ENCODE peak calls at places on chromosomes 6 and 20, in six cellular contexts. V is prostate gland, A is HCT116, K is A549, Q is HepG2, T is GM12878. C is an unnamed sample.

GRCh38 chr6:95489185-95489863 is 88.0 kb upstream of the MANEA start:
- DNase-seq in A (no peak), V (no peak), T (no peak), K (no peak), Q (no peak), C (no peak)

GRCh38 chr6:149636116-149636515 is 12.4 kb downstream of the KATNA1 start:
- DNase-seq in T (no peak), A (peak), V (no peak), Q (no peak), K (no peak), C (no peak)

GRCh38 chr6:125906158-125906998 is 50.2 kb upstream of the HINT3 start:
- DNase-seq in K (peak), Q (peak), V (no peak), A (peak), T (no peak), C (no peak)

GRCh38 chr6:21804941-21805610 is 211.5 kb downstream of the SOX4 start:
- DNase-seq in T (no peak), A (no peak), K (no peak), V (no peak), Q (no peak), C (no peak)

GRCh38 chr6:84457276-84457675 is 229.8 kb upstream of the CEP162 start:
- DNase-seq in A (no peak), T (no peak), Q (no peak), K (no peak), V (no peak), C (no peak)

GRCh38 chr6:144295981-144296767 is 11.0 kb downstream of the UTRN start:
- DNase-seq in V (no peak), K (no peak), A (no peak), T (no peak), Q (no peak), C (peak)

GRCh38 chr20:43537921-43538854 is 20.6 kb upstream of the SGK2 start:
- DNase-seq in Q (peak), V (peak), K (peak), A (peak), T (no peak), C (no peak)

GRCh38 chr6:135159531-135159930 is 21.6 kb upstream of the MYB start:
- DNase-seq in T (no peak), V (no peak), Q (no peak), A (no peak), K (no peak), C (no peak)

GRCh38 chr6:56235245-56235644 is 12.1 kb downstream of the COL21A1 start:
- DNase-seq in A (no peak), T (no peak), K (no peak), Q (no peak), V (no peak), C (no peak)

GRCh38 chr6:28258877-28259777 is at the start of gene NKAPL:
- DNase-seq in V (no peak), Q (no peak), T (no peak), K (no peak), A (no peak), C (no peak)

GRCh38 chr20:58344741-58345140 is 35.2 kb downstream of the RAB22A start:
- DNase-seq in V (no peak), A (no peak), K (no peak), Q (no peak), T (no peak), C (no peak)

GRCh38 chr6:138882369-138883017 is 86.6 kb downstream of the ECT2L start:
- DNase-seq in Q (no peak), K (no peak), A (no peak), V (no peak), T (peak), C (no peak)

GRCh38 chr6:148367418-148368024 is 24.9 kb downstream of the SASH1 start:
- DNase-seq in Q (no peak), T (no peak), V (peak), K (no peak), A (no peak), C (no peak)

GRCh38 chr6:24823185-24823584 is 24.5 kb upstream of the ARMH2 start:
- DNase-seq in A (no peak), K (no peak), Q (no peak), V (no peak), T (no peak), C (no peak)

GRCh38 chr6:71585472-71585871 is 296.9 kb downstream of the OGFRL1 start:
- DNase-seq in K (no peak), V (no peak), T (no peak), Q (no peak), A (no peak), C (no peak)

GRCh38 chr20:11331096-11331495 is 586.6 kb upstream of the BTBD3 start:
- DNase-seq in Q (no peak), V (no peak), T (no peak), K (no peak), A (no peak), C (no peak)

GRCh38 chr6:157304840-157305675 is 18.3 kb downstream of the TMEM242 start:
- DNase-seq in V (no peak), K (no peak), T (no peak), Q (no peak), A (no peak), C (no peak)

GRCh38 chr6:132052096-132052495 is 100.9 kb upstream of the CCN2 start:
- DNase-seq in K (no peak), Q (no peak), V (no peak), A (no peak), T (no peak), C (no peak)

GRCh38 chr20:59402697-59403096 is 102.3 kb downstream of the EDN3 start:
- DNase-seq in A (no peak), T (no peak), V (no peak), K (no peak), Q (no peak), C (no peak)

GRCh38 chr20:63497946-63498935 is 642 bp downstream of the EEF1A2 start:
- DNase-seq in Q (no peak), K (peak), T (no peak), A (no peak), V (no peak), C (no peak)
- H3K4me3 ChIP-seq in Q (no peak), K (peak), T (no peak), A (peak), V (peak), C (peak)

GRCh38 chr6:11350294-11350693 is 117.8 kb upstream of the NEDD9 start:
- DNase-seq in T (no peak), Q (peak), K (no peak), A (no peak), V (no peak), C (no peak)
- TF ChIP-seq POLR2A in T (no peak), Q (no peak), K (no peak), A (no peak), V (no peak), C (no peak)

GRCh38 chr6:3825851-3826581 is 23.2 kb upstream of the FAM50B start:
- DNase-seq in T (no peak), K (peak), V (peak), A (peak), Q (peak), C (no peak)
- H3K4me3 ChIP-seq in T (no peak), K (no peak), V (no peak), A (no peak), Q (peak), C (peak)

GRCh38 chr20:5722927-5723326 is 27.3 kb upstream of the SHLD1 start:
- DNase-seq in T (no peak), A (no peak), Q (no peak), V (no peak), K (no peak), C (no peak)

GRCh38 chr20:5718896-5719595 is 31.2 kb upstream of the SHLD1 start:
- DNase-seq in Q (no peak), V (peak), A (no peak), K (no peak), T (no peak), C (no peak)

GRCh38 chr20:5716953-5717352 is 33.2 kb upstream of the SHLD1 start:
- DNase-seq in V (no peak), A (no peak), T (no peak), Q (no peak), K (no peak), C (no peak)

GRCh38 chr20:5720696-5721095 is 29.5 kb upstream of the SHLD1 start:
- DNase-seq in Q (no peak), V (no peak), K (no peak), T (no peak), A (no peak), C (no peak)

DNA sequence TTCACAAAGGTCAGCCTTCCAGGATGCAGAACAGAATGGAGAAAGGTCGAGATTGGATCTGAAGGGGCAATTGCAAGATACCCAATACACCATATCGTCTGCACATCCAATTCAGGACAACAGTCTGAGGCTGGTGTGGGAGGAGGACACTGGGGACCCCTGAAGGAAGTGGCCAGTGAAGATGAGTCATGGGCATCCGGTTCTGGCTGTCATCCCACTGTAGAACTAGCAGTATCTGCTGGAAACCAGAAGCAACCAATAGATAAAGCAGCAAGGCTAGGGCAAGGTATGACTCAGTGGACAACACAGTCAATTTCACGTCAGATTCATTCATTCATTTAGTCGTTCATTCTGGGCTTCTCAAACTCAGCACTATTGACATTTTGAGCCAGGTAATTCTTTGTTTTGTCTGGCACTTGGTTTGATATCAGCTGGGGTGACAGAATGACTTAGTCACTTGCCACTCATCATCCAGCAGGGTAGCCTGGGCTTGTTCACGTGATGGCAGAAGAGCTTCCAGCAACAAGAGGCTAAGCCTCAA is 30.3 kb upstream of the SHLD1 start:
- DNase-seq in K (no peak), Q (peak), A (no peak), T (no peak), V (no peak), C (no peak)
- TF ChIP-seq POLR2A in K (no peak), Q (no peak), A (no peak), T (no peak), V (no peak), C (no peak)

DNA sequence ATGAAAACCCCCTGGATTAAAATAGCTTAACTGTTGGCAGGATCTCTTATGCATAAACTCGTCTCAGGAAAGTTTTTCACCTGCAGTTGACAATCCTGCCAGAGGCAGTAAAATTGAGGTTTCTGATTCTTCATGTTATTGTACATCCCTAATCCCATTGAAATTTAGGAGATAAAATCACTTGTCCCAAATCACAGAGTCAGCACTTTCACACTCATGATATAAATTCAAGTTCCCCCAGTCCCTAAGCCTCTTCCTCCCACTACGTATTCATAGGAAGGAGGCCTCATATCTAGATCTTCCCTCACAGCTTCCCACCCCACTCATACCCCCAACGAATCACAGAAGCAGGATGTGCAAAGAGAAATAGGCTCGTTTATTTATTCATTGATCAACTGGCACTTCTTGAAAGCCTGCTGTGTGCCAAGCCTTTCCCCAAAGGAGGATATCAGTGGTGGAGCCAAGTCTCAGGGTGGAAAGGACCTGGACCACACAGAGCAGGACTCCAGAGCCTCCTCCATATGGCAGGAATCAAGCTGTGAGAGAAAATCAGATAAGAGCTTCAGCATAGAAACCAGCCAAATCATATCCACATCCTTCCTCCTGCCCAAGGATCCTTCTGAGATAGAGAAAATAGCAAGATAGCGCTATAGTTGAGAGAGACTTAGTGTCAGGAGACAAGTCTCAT is 2.3 kb downstream of the SLPI start:
- DNase-seq in K (no peak), V (no peak), T (no peak), Q (no peak), A (no peak), C (no peak)
- H3K4me3 ChIP-seq in K (no peak), V (no peak), T (no peak), Q (no peak), A (no peak), C (no peak)